ENCODE peak calls at places on chromosomes 7 and 10, in eight cellular contexts. U is GM13977, Z is endodermal cell, P is fibroblast of pulmonary artery, N is uterus, Y is nephron progenitor cell, H is OCI-LY7, G is tibial nerve. L is an unnamed sample.

GRCh38 chr7:128446306-128446705 is 9.4 kb upstream of the HILPDA start:
- DNase-seq in U (no peak), Z (no peak), P (no peak), N (no peak), Y (no peak), H (no peak), G (no peak), L (no peak)

GRCh38 chr7:96004598-96004997 is 232.2 kb downstream of the DYNC1I1 start:
- DNase-seq in U (no peak), Z (no peak), P (no peak), N (no peak), Y (no peak), H (no peak), G (no peak), L (no peak)

GRCh38 chr7:46859963-46860475 is 721.9 kb downstream of the TNS3 start:
- DNase-seq in U (no peak), Z (no peak), P (peak), N (no peak), Y (no peak), H (no peak), G (no peak), L (no peak)

GRCh38 chr10:91762878-91763277 is 35.3 kb upstream of the TNKS2 start:
- DNase-seq in U (no peak), Z (no peak), P (no peak), N (no peak), Y (no peak), H (no peak), G (no peak), L (no peak)

GRCh38 chr10:114801411-114801813 is 20.2 kb upstream of the FHIP2A start:
- DNase-seq in U (peak), Z (no peak), P (no peak), N (no peak), Y (no peak), H (peak), G (no peak), L (no peak)

GRCh38 chr7:38438938-38439337 is 165.5 kb upstream of the TARP start:
- DNase-seq in U (no peak), Z (no peak), P (no peak), N (no peak), Y (no peak), H (no peak), G (no peak), L (no peak)

GRCh38 chr7:862157-862556 is 14.2 kb upstream of the GET4 start:
- DNase-seq in U (no peak), Z (no peak), P (no peak), N (no peak), Y (no peak), H (no peak), G (no peak), L (no peak)

GRCh38 chr7:142323706-142324105 is 65.8 kb upstream of the PRSS58 start:
- DNase-seq in U (no peak), Z (peak), P (no peak), N (no peak), Y (peak), H (peak), G (peak), L (no peak)

GRCh38 chr10:36172574-36172973 is 530.5 kb upstream of the FZD8 start:
- DNase-seq in U (no peak), Z (no peak), P (peak), N (no peak), Y (peak), H (no peak), G (no peak), L (no peak)

GRCh38 chr7:156261581-156261980 is 379.0 kb upstream of the RNF32 start:
- DNase-seq in U (no peak), Z (no peak), P (no peak), N (no peak), Y (no peak), H (no peak), G (no peak), L (no peak)

GRCh38 chr10:60916025-60916424 is 28.0 kb downstream of the RHOBTB1 start:
- DNase-seq in U (no peak), Z (peak), P (no peak), N (no peak), Y (no peak), H (no peak), G (no peak), L (no peak)
- TF ChIP-seq CTCF in U (no peak), Z (peak), P (peak), N (no peak), Y (no peak), H (no peak), G (no peak), L (peak)

GRCh38 chr7:101911800-101912705 is 94.6 kb downstream of the CUX1 start:
- DNase-seq in U (no peak), Z (no peak), P (peak), N (peak), Y (no peak), H (no peak), G (peak), L (no peak)
- TF ChIP-seq CTCF in U (no peak), Z (no peak), P (peak), N (peak), Y (no peak), H (no peak), G (no peak), L (no peak)

DNA sequence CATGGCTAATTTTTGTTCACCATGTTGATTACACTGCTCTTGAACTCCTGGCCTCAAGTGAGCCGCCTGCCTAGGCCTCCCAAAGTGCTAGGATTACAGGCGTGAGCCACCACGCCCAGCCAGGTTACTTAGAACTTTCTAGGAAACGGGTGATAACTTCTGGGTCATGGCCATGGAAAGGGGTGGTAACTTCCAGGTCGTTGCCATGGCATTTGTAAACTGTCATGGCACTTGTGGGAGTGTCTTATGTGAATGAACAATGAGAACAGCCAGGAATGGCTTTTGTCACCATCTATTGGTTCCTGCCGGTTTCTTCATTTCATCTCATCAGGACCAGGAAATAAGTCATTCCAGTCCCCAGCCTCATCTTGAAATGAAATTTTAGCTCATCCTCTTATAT is 120.9 kb downstream of the SLC16A9 start:
- DNase-seq in U (no peak), Z (no peak), P (no peak), N (no peak), Y (no peak), H (no peak), G (no peak), L (no peak)
- TF ChIP-seq CTCF in U (no peak), Z (no peak), P (no peak), N (no peak), Y (no peak), H (no peak), G (no peak), L (no peak)

GRCh38 chr10:132247943-132248342 is 59.8 kb downstream of the STK32C start:
- DNase-seq in U (no peak), Z (no peak), P (no peak), N (no peak), Y (no peak), H (no peak), G (no peak), L (no peak)

GRCh38 chr10:132245056-132245455 is 58.3 kb downstream of the DPYSL4 start:
- DNase-seq in U (no peak), Z (no peak), P (no peak), N (no peak), Y (no peak), H (no peak), G (no peak), L (no peak)

GRCh38 chr10:132248455-132249231 is 59.1 kb downstream of the STK32C start:
- DNase-seq in U (peak), Z (peak), P (peak), N (no peak), Y (peak), H (peak), G (no peak), L (no peak)

GRCh38 chr10:132243646-132244045 is 56.9 kb downstream of the DPYSL4 start:
- DNase-seq in U (no peak), Z (no peak), P (no peak), N (no peak), Y (no peak), H (no peak), G (no peak), L (no peak)

DNA sequence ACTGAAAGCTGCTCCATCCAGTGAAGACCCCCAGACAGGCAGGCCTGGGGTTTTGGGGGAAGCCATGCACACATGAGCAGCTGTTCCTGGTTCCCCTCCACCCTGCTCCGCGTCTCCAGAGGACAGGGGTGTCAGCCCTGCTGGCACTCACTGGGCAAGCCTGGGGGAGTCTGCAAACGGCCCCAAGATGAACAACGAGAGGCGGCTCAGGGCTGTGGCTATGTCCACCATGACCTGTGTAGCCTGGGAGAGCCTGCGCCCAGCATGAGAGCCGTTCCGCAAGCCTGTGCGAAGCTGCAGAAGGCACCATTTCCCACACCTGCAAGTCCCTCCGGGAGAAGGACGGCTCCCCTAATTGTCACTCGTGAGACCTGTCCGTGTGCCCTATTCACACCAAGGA is 59.5 kb downstream of the DPYSL4 start:
- DNase-seq in U (no peak), Z (no peak), P (no peak), N (no peak), Y (no peak), H (no peak), G (no peak), L (no peak)
- TF ChIP-seq CTCF in U (no peak), Z (no peak), P (no peak), N (no peak), Y (no peak), H (no peak), G (no peak), L (no peak)

DNA sequence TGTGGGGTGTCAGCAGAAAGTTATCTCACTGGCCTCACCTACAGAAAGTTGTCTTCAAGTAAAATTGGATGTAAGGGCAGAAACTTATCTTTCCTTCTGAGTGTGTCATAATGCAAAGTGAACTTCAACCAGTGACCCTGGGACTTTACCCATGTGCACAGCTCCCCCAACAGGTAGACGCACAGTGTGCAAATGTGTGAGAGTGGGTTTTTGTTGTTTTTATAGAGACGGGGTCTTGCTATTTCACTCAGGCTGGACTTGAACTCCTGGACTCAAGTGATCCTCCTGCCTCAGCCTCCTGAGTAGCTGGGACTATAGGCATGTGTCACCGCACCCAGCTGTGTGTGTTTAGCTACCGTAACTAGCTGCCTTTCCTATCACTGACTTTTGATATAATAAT is 6.4 kb upstream of the KAZALD1 start:
- DNase-seq in U (no peak), Z (no peak), P (no peak), N (no peak), Y (no peak), H (no peak), G (no peak), L (no peak)
- TF ChIP-seq CTCF in U (peak), Z (peak), P (no peak), N (no peak), Y (no peak), H (peak), G (no peak), L (peak)